ENCODE peak calls at places on chromosomes 13 and 19, in five cellular contexts. I is right lobe of liver, L is tibial nerve, C is ovary, P is lower lobe of right lung. Y is an unnamed sample.
A peak's percentile ranks its signal among the peaks of the same experiment; 100 is the strongest.

GRCh38 chr13:50162567-50162966 is 147.3 kb downstream of the KCNRG start:
- DNase-seq in I (no peak), L (no peak), C (no peak), P (no peak), Y (no peak)

GRCh38 chr19:51114087-51114714 is 6.0 kb upstream of the CTU1 start:
- DNase-seq in I (no peak), L (no peak), C (no peak), P (no peak), Y (no peak)

GRCh38 chr13:43094901-43095300 is 71.5 kb downstream of the DNAJC15 start:
- DNase-seq in I (no peak), L (no peak), C (no peak), P (no peak), Y (no peak)

GRCh38 chr13:31797154-31797775 is 57.9 kb downstream of the RXFP2 start:
- DNase-seq in I (no peak), L (no peak), C (no peak), P (no peak), Y (no peak)

GRCh38 chr19:35446194-35446593 is 1.9 kb upstream of the FFAR2 start:
- DNase-seq in I (no peak), L (no peak), C (no peak), P (no peak), Y (no peak)

GRCh38 chr13:30346159-30346788 is 38.9 kb upstream of the KATNAL1 start:
- DNase-seq in I (no peak), L (no peak), C (no peak), P (no peak), Y (peak; percentile 52)

GRCh38 chr19:3573162-3573857 is 566 bp downstream of the HMG20B start:
- DNase-seq in I (peak; percentile 57), L (no peak), C (no peak), P (peak; percentile 69), Y (no peak)

GRCh38 chr19:54158812-54159351 is 639 bp downstream of the LENG1 start:
- DNase-seq in I (no peak), L (no peak), C (no peak), P (no peak), Y (no peak)

GRCh38 chr19:13152356-13152853 is 2.2 kb downstream of the IER2 start:
- DNase-seq in I (no peak), L (no peak), C (no peak), P (no peak), Y (no peak)

GRCh38 chr13:48493076-48493765 is 39.7 kb downstream of the RCBTB2 start:
- DNase-seq in I (no peak), L (no peak), C (no peak), P (no peak), Y (no peak)

GRCh38 chr19:11446652-11447301 is 11.3 kb downstream of the PRKCSH start:
- DNase-seq in I (peak; percentile 66), L (no peak), C (peak; percentile 56), P (no peak), Y (peak; percentile 62)

GRCh38 chr13:43797869-43798268 is 11.1 kb upstream of the ENOX1 start:
- DNase-seq in I (no peak), L (no peak), C (no peak), P (no peak), Y (no peak)

GRCh38 chr13:91111476-91112190 is 235.9 kb upstream of the MIR17HG start:
- DNase-seq in I (no peak), L (no peak), C (no peak), P (no peak), Y (no peak)

GRCh38 chr19:48169585-48169973 is 565 bp downstream of the LIG1 start:
- DNase-seq in I (peak; percentile 86), L (peak; percentile 38), C (peak; percentile 81), P (peak; percentile 86), Y (peak; percentile 95)

GRCh38 chr19:33514885-33515485 is 6.6 kb downstream of the PEPD start:
- DNase-seq in I (peak; percentile 42), L (no peak), C (no peak), P (peak; percentile 60), Y (no peak)

GRCh38 chr19:52991021-52991420 is 22.7 kb upstream of the ERVV-1 start:
- DNase-seq in I (no peak), L (no peak), C (no peak), P (no peak), Y (no peak)

GRCh38 chr13:113863511-113864302 is at the start of gene GAS6:
- DNase-seq in I (peak; percentile 76), L (no peak), C (peak; percentile 78), P (peak; percentile 64), Y (no peak)

GRCh38 chr13:108102771-108103170 is 112.6 kb downstream of the LIG4 start:
- DNase-seq in I (no peak), L (no peak), C (no peak), P (no peak), Y (no peak)

GRCh38 chr13:106522898-106523525 is 12.4 kb downstream of the EFNB2 start:
- DNase-seq in I (no peak), L (no peak), C (no peak), P (no peak), Y (no peak)

GRCh38 chr13:25210842-25211241 is 38.8 kb upstream of the AMER2 start:
- DNase-seq in I (no peak), L (no peak), C (no peak), P (no peak), Y (no peak)

GRCh38 chr13:61414686-61415664 is 674 bp downstream of the PCDH20 start:
- DNase-seq in I (peak; percentile 75), L (no peak), C (no peak), P (peak; percentile 76), Y (no peak)

GRCh38 chr13:69704311-69704710 is 403.3 kb upstream of the ATXN8OS start:
- DNase-seq in I (no peak), L (no peak), C (no peak), P (no peak), Y (no peak)

GRCh38 chr13:35471466-35472307 is 4.8 kb downstream of the MAB21L1 start:
- DNase-seq in I (no peak), L (no peak), C (no peak), P (no peak), Y (no peak)

GRCh38 chr13:51729853-51730553 is 74.0 kb downstream of the DHRS12 start:
- DNase-seq in I (peak; percentile 55), L (no peak), C (peak; percentile 43), P (no peak), Y (no peak)

GRCh38 chr19:19113040-19113541 is 25.2 kb downstream of the TMEM161A start:
- DNase-seq in I (no peak), L (no peak), C (no peak), P (no peak), Y (no peak)

GRCh38 chr13:102402292-102402691 is 444 bp upstream of the FGF14 start:
- DNase-seq in I (peak; percentile 28), L (no peak), C (no peak), P (no peak), Y (no peak)

GRCh38 chr13:21434588-21434987 is 24.5 kb downstream of the ZDHHC20 start:
- DNase-seq in I (no peak), L (no peak), C (no peak), P (no peak), Y (no peak)

GRCh38 chr19:49857834-49858590 is 7.1 kb downstream of the PTOV1 start:
- DNase-seq in I (peak; percentile 32), L (peak; percentile 13), C (no peak), P (no peak), Y (no peak)
- H3K27ac ChIP-seq in I (no peak overlapping the region), L (peak overlapping the region; percentile 56), C (no peak overlapping the region), P (no peak overlapping the region), Y (no peak overlapping the region)

GRCh38 chr13:59182241-59182640 is 981.5 kb downstream of the DIAPH3 start:
- DNase-seq in I (no peak), L (no peak), C (no peak), P (no peak), Y (no peak)

GRCh38 chr13:59176775-59177174 is 987.0 kb downstream of the DIAPH3 start:
- DNase-seq in I (no peak), L (no peak), C (no peak), P (no peak), Y (no peak)

GRCh38 chr13:59178344-59178743 is 985.4 kb downstream of the DIAPH3 start:
- DNase-seq in I (no peak), L (no peak), C (no peak), P (no peak), Y (no peak)
- TF ChIP-seq CTCF in I (no peak), L (no peak), C (no peak), P (no peak), Y (no peak)

GRCh38 chr19:17580470-17581000 is 25.1 kb downstream of the COLGALT1 start:
- DNase-seq in I (no peak), L (no peak), C (no peak), P (no peak), Y (no peak)

GRCh38 chr19:17577698-17578097 is 22.2 kb downstream of the COLGALT1 start:
- DNase-seq in I (no peak), L (no peak), C (no peak), P (no peak), Y (no peak)

GRCh38 chr19:17581211-17581874 is 25.9 kb downstream of the COLGALT1 start:
- DNase-seq in I (no peak), L (no peak), C (no peak), P (no peak), Y (no peak)

GRCh38 chr19:17576758-17577532 is 21.5 kb downstream of the COLGALT1 start:
- DNase-seq in I (no peak), L (peak; percentile 75), C (peak; percentile 52), P (peak; percentile 74), Y (no peak)

GRCh38 chr19:17579523-17580244 is 24.2 kb downstream of the COLGALT1 start:
- DNase-seq in I (peak; percentile 52), L (peak; percentile 61), C (peak; percentile 77), P (peak; percentile 81), Y (no peak)
- H3K27ac ChIP-seq in I (no peak overlapping the region), L (no peak overlapping the region), C (no peak overlapping the region), P (no peak overlapping the region), Y (no peak overlapping the region)

DNA sequence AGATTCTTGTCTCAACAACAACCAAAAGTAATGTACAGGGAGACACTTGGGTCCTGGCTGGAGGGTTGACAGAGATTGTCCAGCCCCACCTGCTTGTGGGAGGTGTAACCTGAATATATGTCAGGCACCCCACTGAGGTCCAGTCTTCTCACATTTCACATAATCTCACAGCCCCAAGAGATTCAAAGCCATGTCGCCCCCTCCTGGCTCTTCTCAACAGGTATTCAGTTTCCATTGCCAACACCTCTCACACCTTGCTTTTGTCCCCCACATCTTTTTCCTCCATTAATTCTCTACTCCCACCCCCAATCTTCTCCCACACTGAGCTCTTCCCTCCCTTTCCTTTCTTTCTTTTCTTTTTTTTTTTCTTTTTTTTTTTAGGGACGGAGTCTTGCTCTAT is 11.2 kb downstream of the UNC13A start:
- DNase-seq in I (no peak), L (no peak), C (no peak), P (no peak), Y (no peak)
- TF ChIP-seq CTCF in I (no peak), L (no peak), C (no peak), P (no peak), Y (no peak)

GRCh38 chr19:41893899-41894298 is 10.9 kb downstream of the ARHGEF1 start:
- DNase-seq in I (no peak), L (no peak), C (no peak), P (no peak), Y (no peak)
- H3K27ac ChIP-seq in I (no peak overlapping the region), L (no peak overlapping the region), C (no peak overlapping the region), P (no peak overlapping the region), Y (peak overlapping the region; percentile 60)

GRCh38 chr13:75432045-75432444 is 49.9 kb downstream of the TBC1D4 start:
- DNase-seq in I (no peak), L (no peak), C (no peak), P (no peak), Y (no peak)
- TF ChIP-seq CTCF in I (no peak), L (no peak), C (no peak), P (no peak), Y (no peak)